ENCODE peak calls at places on chromosomes 13 and 19, in seven cellular contexts. L is upper lobe of left lung, Z is thoracic aorta, S is cardiac muscle cell, C is stomach, R is HepG2, A is endothelial cell of umbilical vein. J is an unnamed sample. For H3K4me1, the result is how much of the 10 kb centered on the place peaks cover.

GRCh38 chr19:9842834-9843625 is 7.9 kb downstream of the PIN1 start:
- DNase-seq in C (no peak), S (no peak), Z (no peak), L (no peak), A (no peak), R (no peak), J (no peak)

GRCh38 chr13:37475966-37476365 is 122.6 kb downstream of the POSTN start:
- DNase-seq in Z (no peak), S (no peak), R (no peak), L (no peak), C (no peak), A (no peak), J (no peak)

GRCh38 chr19:32566246-32566830 is 14.7 kb upstream of the PDCD5 start:
- DNase-seq in Z (no peak), C (no peak), L (no peak), S (no peak), A (no peak), R (no peak), J (no peak)

GRCh38 chr19:39133431-39134270 is 8.1 kb downstream of the PAK4 start:
- DNase-seq in S (peak), R (no peak), C (peak), A (no peak), L (peak), Z (no peak), J (no peak)

GRCh38 chr13:75365724-75366173 is 116.2 kb downstream of the TBC1D4 start:
- DNase-seq in C (no peak), R (no peak), Z (no peak), A (peak), L (no peak), S (no peak), J (no peak)

GRCh38 chr13:48514776-48515175 is 18.1 kb downstream of the RCBTB2 start:
- DNase-seq in R (no peak), S (no peak), Z (no peak), A (no peak), C (no peak), L (no peak), J (no peak)

GRCh38 chr19:46725036-46725820 is 8.3 kb upstream of the PRKD2 start:
- DNase-seq in L (no peak), S (no peak), R (no peak), C (no peak), Z (no peak), A (no peak), J (no peak)

GRCh38 chr19:55212447-55212846 is 3.1 kb upstream of the PTPRH start:
- DNase-seq in A (peak), S (no peak), R (peak), C (no peak), Z (no peak), L (peak), J (no peak)

GRCh38 chr19:40217027-40217810 is 965 bp downstream of the TTC9B start:
- DNase-seq in S (peak), R (no peak), Z (no peak), A (no peak), L (peak), C (peak), J (no peak)

GRCh38 chr13:65555973-65556372 is 1674.2 kb downstream of the PCDH9 start:
- DNase-seq in L (no peak), S (no peak), Z (no peak), R (no peak), C (no peak), A (no peak), J (no peak)

GRCh38 chr13:99812611-99813010 is 159.0 kb downstream of the ZIC5 start:
- DNase-seq in R (no peak), Z (no peak), A (no peak), C (no peak), L (no peak), S (no peak), J (no peak)

GRCh38 chr19:2974342-2974932 is 2.9 kb upstream of the TLE6 start:
- DNase-seq in R (no peak), Z (no peak), A (no peak), L (peak), C (no peak), S (no peak), J (no peak)

GRCh38 chr13:71515639-71516038 is 351.4 kb downstream of the DACH1 start:
- DNase-seq in L (no peak), A (peak), C (no peak), S (no peak), Z (no peak), R (no peak), J (no peak)

GRCh38 chr13:48068952-48069351 is 26.0 kb downstream of the MED4 start:
- DNase-seq in L (no peak), S (no peak), A (no peak), Z (no peak), R (no peak), C (no peak), J (no peak)

GRCh38 chr19:52170863-52171320 is 529 bp downstream of the ZNF836 start:
- DNase-seq in Z (no peak), A (peak), L (no peak), R (no peak), C (no peak), S (peak), J (no peak)

GRCh38 chr13:101529419-101529818 is 76.9 kb downstream of the ITGBL1 start:
- DNase-seq in A (no peak), L (no peak), S (no peak), Z (no peak), C (no peak), R (no peak), J (no peak)

GRCh38 chr19:489418-490196 is 6.7 kb upstream of the MADCAM1 start:
- DNase-seq in S (peak), C (no peak), L (no peak), A (peak), Z (no peak), R (peak), J (no peak)

GRCh38 chr13:79681069-79681468 is 200.1 kb downstream of the NDFIP2 start:
- DNase-seq in L (no peak), Z (no peak), A (no peak), S (no peak), R (no peak), C (no peak), J (no peak)

GRCh38 chr19:54317965-54318240 is 4.9 kb upstream of the LILRA5 start:
- DNase-seq in C (no peak), A (no peak), Z (no peak), S (no peak), L (no peak), R (no peak), J (no peak)

GRCh38 chr13:36358352-36358751 is 12.2 kb upstream of the SPART start:
- DNase-seq in L (no peak), A (no peak), S (no peak), R (no peak), C (no peak), Z (no peak), J (no peak)

GRCh38 chr13:24085662-24086061 is 74.9 kb upstream of the SPATA13 start:
- DNase-seq in C (peak), S (no peak), Z (no peak), R (peak), A (no peak), L (no peak), J (no peak)

GRCh38 chr19:10091370-10091687 is 5.2 kb downstream of the SHFL start:
- DNase-seq in A (no peak), L (no peak), Z (no peak), C (no peak), R (no peak), S (no peak), J (no peak)

GRCh38 chr19:51159656-51160055 is 17.6 kb downstream of the SIGLEC7 start:
- DNase-seq in C (no peak), Z (no peak), A (no peak), R (no peak), L (no peak), S (no peak), J (no peak)

GRCh38 chr13:113211774-113212173 is 2.4 kb downstream of the CUL4A start:
- DNase-seq in L (no peak), S (no peak), Z (no peak), A (no peak), R (peak), C (no peak), J (no peak)

GRCh38 chr19:17579523-17580244 is 24.2 kb downstream of the COLGALT1 start:
- DNase-seq in S (peak), R (no peak), L (peak), C (no peak), A (peak), Z (no peak), J (no peak)

GRCh38 chr19:1674293-1674679 is 21.9 kb upstream of the TCF3 start:
- DNase-seq in C (no peak), A (no peak), R (no peak), S (no peak), Z (no peak), L (no peak), J (no peak)

GRCh38 chr19:45079911-45080469 is 930 bp downstream of the GEMIN7 start:
- DNase-seq in A (no peak), S (peak), C (peak), R (no peak), L (no peak), Z (no peak), J (peak)

GRCh38 chr19:51259348-51260245 is 8.7 kb downstream of the SIGLECL1 start:
- DNase-seq in A (peak), C (no peak), R (peak), S (peak), Z (no peak), L (peak), J (no peak)

GRCh38 chr13:39273953-39274352 is 235.7 kb downstream of the NHLRC3 start:
- DNase-seq in A (peak), L (peak), S (peak), R (no peak), Z (no peak), C (peak), J (no peak)

GRCh38 chr13:30355839-30356238 is 48.5 kb upstream of the KATNAL1 start:
- DNase-seq in S (no peak), Z (no peak), A (no peak), C (no peak), R (no peak), L (no peak), J (no peak)
- H3K4me1 ChIP-seq in S (under half), Z (under half), A (under half), C (under half), R (under half), L (under half), J (under half)

GRCh38 chr13:110524484-110525254 is 36.9 kb downstream of the RAB20 start:
- DNase-seq in R (no peak), A (no peak), C (peak), L (peak), Z (no peak), S (no peak), J (no peak)
- H3K4me3 ChIP-seq in R (no peak), A (no peak), C (no peak), L (no peak), Z (peak), S (no peak), J (no peak)

GRCh38 chr13:52869050-52869449 is 20.6 kb upstream of the PCDH8 start:
- DNase-seq in R (no peak), L (no peak), Z (no peak), A (no peak), S (no peak), C (no peak), J (no peak)
- H3K27ac ChIP-seq in R (no peak), L (no peak), Z (no peak), A (no peak), S (no peak), C (no peak), J (no peak)

DNA sequence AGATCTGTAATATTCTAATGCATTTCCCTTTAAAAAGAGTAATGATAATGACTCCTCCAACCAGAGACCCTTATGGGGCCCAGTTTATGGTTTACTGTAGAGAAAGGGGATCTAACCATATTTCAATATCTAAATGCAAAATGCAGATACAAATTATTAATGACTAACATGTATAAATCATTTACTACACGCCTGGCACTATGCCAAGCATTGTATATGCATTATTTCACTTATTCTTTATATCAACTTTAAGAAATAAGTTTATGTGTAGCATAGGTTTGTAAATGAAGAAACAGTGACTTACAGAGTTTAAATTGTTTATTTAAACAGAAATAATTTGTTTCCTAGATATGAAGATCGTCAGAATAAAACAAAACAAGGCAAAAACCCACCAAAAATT is 86.2 kb upstream of the SCEL start:
- DNase-seq in C (no peak), S (no peak), L (no peak), R (no peak), Z (no peak), A (no peak), J (no peak)
- H3K4me1 ChIP-seq in C (under half), S (under half), L (under half), R (under half), Z (under half), A (under half), J (under half)

DNA sequence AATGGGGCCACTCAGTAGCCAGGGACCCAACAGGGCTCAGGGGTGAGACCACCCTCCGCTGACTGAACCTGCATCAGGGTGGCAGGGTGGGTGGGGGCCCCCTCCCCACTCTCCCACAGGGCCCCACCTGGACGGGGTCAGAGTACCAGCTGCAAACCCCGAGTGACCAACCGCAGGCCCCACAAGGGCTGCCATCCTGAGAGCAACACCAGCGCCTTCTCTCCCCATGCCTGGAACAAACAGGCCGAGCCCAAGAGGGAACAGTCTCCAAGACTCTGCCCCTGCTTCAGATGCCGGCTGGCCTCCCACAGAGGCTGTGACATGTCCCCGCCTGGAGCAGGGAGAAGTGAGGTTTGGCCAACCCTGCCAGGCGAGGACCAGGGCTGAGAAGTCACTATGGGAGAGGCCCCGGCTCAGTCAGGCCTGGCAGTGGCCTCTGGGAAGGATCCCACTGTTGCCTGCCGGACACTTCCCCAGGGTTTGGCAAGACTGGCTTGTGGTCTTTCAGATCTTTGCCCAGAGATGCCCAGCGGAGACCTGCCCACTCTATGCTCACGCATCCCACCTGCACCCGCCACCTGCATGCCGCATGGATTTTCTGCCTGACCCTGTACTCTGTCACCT is 27.2 kb downstream of the MPND start:
- DNase-seq in C (no peak), R (no peak), L (no peak), A (no peak), Z (no peak), S (no peak), J (no peak)
- H3K4me3 ChIP-seq in C (peak), R (no peak), L (no peak), A (no peak), Z (no peak), S (no peak), J (peak)

J was measured in CD8-positive, alpha-beta memory T cell.